ENCODE peak calls at places on chromosome 15, in four cellular contexts. I is body of pancreas; F is RKO; X is activated effector memory CD4-positive, alpha-beta T cell treated with Interleukin-2 at 50 U/mL for 16 hours. C is an unnamed sample.

GRCh38 chr15:36797128-36797527 is 217.7 kb downstream of the CDIN1 start:
- DNase-seq in X (no peak), I (no peak), F (no peak), C (no peak)

GRCh38 chr15:63196846-63197245 is 7.4 kb downstream of the RAB8B start:
- DNase-seq in F (no peak), I (no peak), X (no peak), C (no peak)

GRCh38 chr15:72116680-72117447 is 1.1 kb downstream of the MYO9A start:
- DNase-seq in F (peak; percentile 49), I (peak; percentile 22), X (no peak), C (peak; percentile 5)

GRCh38 chr15:63968700-63969099 is 77.6 kb downstream of the DAPK2 start:
- DNase-seq in X (no peak), F (no peak), I (no peak), C (no peak)

GRCh38 chr15:45186771-45187577 is 792 bp downstream of the SHF start:
- DNase-seq in I (no peak), F (no peak), X (no peak), C (no peak)

GRCh38 chr15:95068847-95069518 is 837.6 kb downstream of the MCTP2 start:
- DNase-seq in I (no peak), X (no peak), F (no peak), C (peak; percentile 10)

GRCh38 chr15:58598829-58599210 is 150.7 kb downstream of the ADAM10 start:
- DNase-seq in I (no peak), X (no peak), F (no peak), C (no peak)

GRCh38 chr15:63251701-63252100 is 25.7 kb upstream of the APH1B start:
- DNase-seq in I (no peak), F (no peak), X (no peak), C (no peak)

GRCh38 chr15:79283252-79284048 is 928 bp downstream of the ANKRD34C start:
- DNase-seq in X (no peak), F (no peak), I (peak; percentile 27), C (peak; percentile 6)

GRCh38 chr15:49315543-49315942 is 107.5 kb upstream of the FGF7 start:
- DNase-seq in I (no peak), F (no peak), X (no peak), C (no peak)